ENCODE peak calls at places on chromosomes 16 and 17, in six cellular contexts. O, C, L, G, A and X are unnamed samples.

GRCh38 chr16:86193528-86194193 is 294.7 kb downstream of the IRF8 start:
- DNase-seq in O (no peak), C (no peak), L (no peak), G (no peak), A (no peak), X (no peak)

GRCh38 chr17:16948587-16949376 is 23.1 kb downstream of the TNFRSF13B start:
- DNase-seq in O (no peak), C (no peak), L (no peak), G (no peak), A (no peak), X (no peak)

GRCh38 chr16:27795992-27796614 is 246.2 kb downstream of the KATNIP start:
- DNase-seq in O (peak; percentile 4), C (no peak), L (peak; percentile 47), G (peak; percentile 31), A (peak; percentile 85), X (no peak)

GRCh38 chr16:75271441-75272096 is 20.1 kb upstream of the BCAR1 start:
- DNase-seq in O (no peak), C (no peak), L (no peak), G (no peak), A (no peak), X (no peak)

GRCh38 chr16:53721017-53721416 is 17.1 kb downstream of the FTO start:
- DNase-seq in O (no peak), C (no peak), L (no peak), G (no peak), A (no peak), X (no peak)

GRCh38 chr16:5008311-5008731 is 25.4 kb downstream of the NAGPA start:
- DNase-seq in O (no peak), C (no peak), L (no peak), G (no peak), A (no peak), X (no peak)

GRCh38 chr16:15701975-15702970 is 52.2 kb downstream of the NDE1 start:
- DNase-seq in O (no peak), C (peak; percentile 49), L (no peak), G (peak; percentile 82), A (no peak), X (no peak)

GRCh38 chr16:85168732-85169256 is 56.5 kb upstream of the CIBAR2 start:
- DNase-seq in O (no peak), C (peak; percentile 80), L (peak; percentile 87), G (peak; percentile 52), A (peak; percentile 86), X (no peak)

GRCh38 chr17:8884336-8884990 is 17.0 kb upstream of the PIK3R6 start:
- DNase-seq in O (no peak), C (no peak), L (no peak), G (no peak), A (no peak), X (no peak)

GRCh38 chr17:8151641-8152111 is 528 bp downstream of the PER1 start:
- DNase-seq in O (no peak), C (peak; percentile 96), L (peak; percentile 96), G (peak; percentile 67), A (peak; percentile 66), X (peak; percentile 83)

GRCh38 chr16:2686912-2687507 is 4.7 kb downstream of the KCTD5 start:
- DNase-seq in O (no peak), C (no peak), L (peak; percentile 25), G (no peak), A (no peak), X (no peak)

GRCh38 chr17:14061666-14062560 is 7.4 kb upstream of the COX10 start:
- DNase-seq in O (no peak), C (no peak), L (no peak), G (peak; percentile 84), A (no peak), X (peak; percentile 23)

GRCh38 chr17:38702900-38703741 is 2.0 kb upstream of the MLLT6 start:
- DNase-seq in O (no peak), C (no peak), L (no peak), G (no peak), A (no peak), X (peak; percentile 15)

GRCh38 chr16:31182391-31182790 is 2.5 kb downstream of the FUS start:
- DNase-seq in O (no peak), C (no peak), L (no peak), G (no peak), A (no peak), X (no peak)

GRCh38 chr17:44916781-44917241 is 1.5 kb upstream of the GFAP start:
- DNase-seq in O (no peak), C (peak; percentile 54), L (peak; percentile 56), G (peak; percentile 25), A (no peak), X (peak; percentile 70)

GRCh38 chr17:80159984-80160383 is 9.8 kb upstream of the CARD14 start:
- DNase-seq in O (no peak), C (no peak), L (no peak), G (no peak), A (no peak), X (no peak)

GRCh38 chr16:11843861-11844260 is 7.5 kb downstream of the RSL1D1 start:
- DNase-seq in O (no peak), C (no peak), L (no peak), G (no peak), A (no peak), X (no peak)

GRCh38 chr17:72725432-72726068 is 366.9 kb downstream of the SLC39A11 start:
- DNase-seq in O (peak; percentile 66), C (no peak), L (peak; percentile 55), G (peak; percentile 66), A (peak; percentile 85), X (peak; percentile 66)

GRCh38 chr17:48127371-48128051 is 19.9 kb downstream of the SNX11 start:
- DNase-seq in O (peak; percentile 57), C (no peak), L (no peak), G (no peak), A (no peak), X (no peak)

GRCh38 chr17:18226284-18226945 is 980 bp downstream of the LLGL1 start:
- DNase-seq in O (no peak), C (no peak), L (no peak), G (peak; percentile 11), A (no peak), X (no peak)

GRCh38 chr16:57720142-57720575 is 15.4 kb upstream of the KATNB1 start:
- DNase-seq in O (no peak), C (no peak), L (no peak), G (peak; percentile 50), A (peak; percentile 63), X (peak; percentile 51)

GRCh38 chr17:77475012-77475976 is 334.5 kb downstream of the SEC14L1 start:
- DNase-seq in O (no peak), C (peak; percentile 67), L (no peak), G (peak; percentile 95), A (no peak), X (no peak)
- H3K4me1 ChIP-seq in O (peaks cover 51% of the 10 kb centered on the region), C (peaks cover 27% of the 10 kb centered on the region), L (peaks cover 65% of the 10 kb centered on the region), G (peaks cover 77% of the 10 kb centered on the region), A (peaks cover 87% of the 10 kb centered on the region), X (peaks cover 53% of the 10 kb centered on the region)

DNA sequence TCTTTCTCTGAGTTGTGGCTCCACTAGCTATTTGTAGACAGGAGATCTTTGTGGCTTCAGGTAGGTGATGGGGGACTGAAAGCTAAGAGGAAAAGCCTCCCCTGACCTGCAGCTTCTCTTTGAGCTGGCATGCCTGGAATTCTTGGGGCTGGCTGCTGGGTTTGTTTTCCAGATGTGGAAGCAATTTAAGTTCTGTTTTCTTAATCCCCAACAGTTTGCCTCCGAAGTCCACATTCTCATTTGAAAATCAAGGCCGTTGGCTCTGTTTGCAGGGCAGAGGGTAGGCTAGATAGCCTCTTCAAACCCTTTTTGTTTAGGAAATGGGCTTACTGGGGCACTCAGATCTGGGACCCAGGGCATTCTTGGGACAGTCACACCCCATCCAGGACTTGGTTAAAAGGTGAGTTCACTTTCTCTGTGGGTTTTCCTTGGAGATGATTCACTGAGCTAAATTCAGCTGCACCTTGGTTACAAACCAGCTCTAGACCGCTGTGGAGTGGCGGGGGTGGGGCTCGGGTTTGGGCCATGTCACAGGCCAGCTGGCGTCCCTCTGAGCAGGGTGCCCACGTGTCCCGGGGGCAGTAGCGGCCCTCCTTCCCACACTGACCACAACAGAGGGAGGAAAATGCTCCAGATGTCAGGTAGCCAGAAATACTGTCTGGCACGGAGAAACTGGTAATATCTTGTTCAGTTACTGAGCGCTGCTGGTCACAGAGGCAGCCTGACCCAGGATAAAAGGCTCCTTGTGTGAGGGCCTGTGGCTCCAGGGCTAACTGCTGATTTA is 108.5 kb downstream of the RAB11FIP4 start:
- DNase-seq in O (peak; percentile 42), C (no peak), L (peak; percentile 61), G (peak; percentile 22), A (peak; percentile 51), X (no peak)
- H3K27ac ChIP-seq in O (peak overlapping the region; percentile 13), C (no peak overlapping the region), L (peak overlapping the region; percentile 58), G (no peak overlapping the region), A (peak overlapping the region; percentile 10), X (no peak overlapping the region)

GRCh38 chr16:68085259-68086071 is at the start of gene NFATC3:
- DNase-seq in O (peak; percentile 86), C (peak; percentile 99), L (peak; percentile 99), G (peak; percentile 94), A (peak; percentile 99), X (peak; percentile 98)
- TF ChIP-seq CTCF in O (no peak), C (no peak), L (peak; percentile 10), G (no peak), A (no peak), X (no peak)

GRCh38 chr17:49280918-49281317 is 50.3 kb upstream of the PHOSPHO1 start:
- DNase-seq in O (no peak), C (no peak), L (no peak), G (no peak), A (no peak), X (no peak)
- H3K4me1 ChIP-seq in O (no peaks in the 10 kb centered on the region), C (no peaks in the 10 kb centered on the region), L (no peaks in the 10 kb centered on the region), G (no peaks in the 10 kb centered on the region), A (peaks cover 2% of the 10 kb centered on the region), X (no peaks in the 10 kb centered on the region)

GRCh38 chr16:89957214-89957785 is 8.7 kb downstream of the DEF8 start:
- DNase-seq in O (no peak), C (no peak), L (no peak), G (no peak), A (no peak), X (no peak)
- H3K27ac ChIP-seq in O (no peak overlapping the region), C (no peak overlapping the region), L (no peak overlapping the region), G (no peak overlapping the region), A (no peak overlapping the region), X (no peak overlapping the region)

GRCh38 chr17:29617125-29617480 is 5.6 kb downstream of the CORO6 start:
- DNase-seq in O (peak; percentile 67), C (no peak), L (peak; percentile 71), G (peak; percentile 38), A (peak; percentile 87), X (peak; percentile 63)
- TF ChIP-seq CTCF in O (peak; percentile 62), C (peak; percentile 31), L (peak; percentile 25), G (peak; percentile 42), A (peak; percentile 76), X (peak; percentile 30)

GRCh38 chr17:3657874-3658783 is 10.2 kb downstream of the TAX1BP3 start:
- DNase-seq in O (no peak), C (no peak), L (no peak), G (no peak), A (no peak), X (no peak)
- H3K4me1 ChIP-seq in O (peaks cover 12% of the 10 kb centered on the region), C (peaks cover 9% of the 10 kb centered on the region), L (peaks cover 14% of the 10 kb centered on the region), G (peaks cover 8% of the 10 kb centered on the region), A (no peaks in the 10 kb centered on the region), X (no peaks in the 10 kb centered on the region)